ENCODE peak calls at places on chromosome 15, in four cellular contexts. Z is ecto neural progenitor cell, B is NCI-H524 treated with DMSO at 0.1 percent for 48 hours, O is A172. T is an unnamed sample.

GRCh38 chr15:44319385-44319784 is 30.9 kb downstream of the GOLM2 start:
- DNase-seq in Z (no peak), B (no peak), O (no peak), T (no peak)

GRCh38 chr15:40420793-40421192 is 15.2 kb downstream of the IVD start:
- DNase-seq in Z (no peak), B (no peak), O (no peak), T (no peak)

GRCh38 chr15:48481802-48482201 is 150.6 kb downstream of the DUT start:
- DNase-seq in Z (no peak), B (no peak), O (no peak), T (no peak)

GRCh38 chr15:96293446-96293845 is 37.1 kb upstream of the NR2F2 start:
- DNase-seq in Z (no peak), B (no peak), O (no peak), T (no peak)

GRCh38 chr15:74235962-74236361 is at the start of gene CCDC33:
- DNase-seq in Z (no peak), B (no peak), O (no peak), T (no peak)

GRCh38 chr15:77521206-77521605 is 100.5 kb downstream of the HMG20A start:
- DNase-seq in Z (no peak), B (no peak), O (no peak), T (no peak)

GRCh38 chr15:89898628-89899302 is 5.0 kb upstream of the AP3S2 start:
- DNase-seq in Z (peak; percentile 59), B (no peak), O (peak; percentile 47), T (peak; percentile 47)

GRCh38 chr15:51229907-51230328 is 108.5 kb downstream of the CYP19A1 start:
- DNase-seq in Z (no peak), B (no peak), O (peak; percentile 19), T (peak; percentile 27)

GRCh38 chr15:64712353-64712752 is 63.0 kb downstream of the RBPMS2 start:
- DNase-seq in Z (no peak), B (no peak), O (no peak), T (no peak)

GRCh38 chr15:98677345-98678059 is 29.2 kb downstream of the IGF1R start:
- DNase-seq in Z (no peak), B (no peak), O (no peak), T (no peak)

GRCh38 chr15:63277044-63277892 is at the start of gene APH1B:
- DNase-seq in Z (peak; percentile 84), B (peak; percentile 24), O (peak; percentile 55), T (peak; percentile 82)

GRCh38 chr15:43187544-43188155 is 2.4 kb downstream of the CCNDBP1 start:
- DNase-seq in Z (no peak), B (peak; percentile 4), O (peak; percentile 30), T (peak; percentile 25)

GRCh38 chr15:28252831-28253230 is 69.1 kb downstream of the HERC2 start:
- DNase-seq in Z (no peak), B (no peak), O (no peak), T (no peak)

GRCh38 chr15:64681424-64682024 is 93.9 kb downstream of the RBPMS2 start:
- DNase-seq in Z (peak; percentile 67), B (peak; percentile 32), O (peak; percentile 75), T (peak; percentile 53)

GRCh38 chr15:26260517-26261133 is 397.5 kb upstream of the ATP10A start:
- DNase-seq in Z (peak; percentile 62), B (peak; percentile 6), O (no peak), T (peak; percentile 50)

GRCh38 chr15:90191344-90191687 is 9.8 kb upstream of the SEMA4B start:
- DNase-seq in Z (no peak), B (no peak), O (no peak), T (no peak)

GRCh38 chr15:84666373-84666772 is 8.4 kb upstream of the NMB start:
- DNase-seq in Z (no peak), B (no peak), O (no peak), T (no peak)

GRCh38 chr15:93127286-93127685 is 38.3 kb upstream of the RGMA start:
- DNase-seq in Z (no peak), B (no peak), O (no peak), T (no peak)

GRCh38 chr15:70851889-70852288 is 2.1 kb downstream of the LARP6 start:
- DNase-seq in Z (no peak), B (no peak), O (no peak), T (no peak)

GRCh38 chr15:64067564-64068030 is 21.3 kb upstream of the DAPK2 start:
- DNase-seq in Z (peak; percentile 83), B (peak; percentile 31), O (peak; percentile 52), T (peak; percentile 68)

GRCh38 chr15:60128000-60128376 is 123.9 kb downstream of the FOXB1 start:
- DNase-seq in Z (no peak), B (no peak), O (peak; percentile 11), T (no peak)

GRCh38 chr15:88918738-88919137 is 5.6 kb upstream of the MFGE8 start:
- DNase-seq in Z (no peak), B (no peak), O (peak; percentile 99), T (peak; percentile 90)

GRCh38 chr15:34754171-34754580 is 622 bp downstream of the GJD2 start:
- DNase-seq in Z (no peak), B (no peak), O (no peak), T (no peak)

GRCh38 chr15:47194718-47195117 is 522.6 kb upstream of the SEMA6D start:
- DNase-seq in Z (no peak), B (no peak), O (no peak), T (no peak)

GRCh38 chr15:64930778-64931240 is 19.1 kb downstream of the ANKDD1A start:
- DNase-seq in Z (no peak), B (no peak), O (peak; percentile 65), T (no peak)

GRCh38 chr15:82571722-82572222 is 31.5 kb upstream of the RPS17 start:
- DNase-seq in Z (peak; percentile 73), B (peak; percentile 55), O (peak; percentile 47), T (peak; percentile 79)

GRCh38 chr15:40770147-40770721 is 454 bp downstream of the C15orf62 start:
- DNase-seq in Z (no peak), B (peak; percentile 76), O (no peak), T (peak; percentile 22)

GRCh38 chr15:76078285-76078863 is 18.6 kb downstream of the TMEM266 start:
- DNase-seq in Z (no peak), B (no peak), O (no peak), T (no peak)

GRCh38 chr15:88655780-88656488 is 17.1 kb downstream of the ISG20 start:
- DNase-seq in Z (no peak), B (no peak), O (no peak), T (no peak)

GRCh38 chr15:74376825-74377581 is 9.6 kb upstream of the CYP11A1 start:
- DNase-seq in Z (no peak), B (no peak), O (no peak), T (no peak)

GRCh38 chr15:97087337-97087736 is 756.8 kb downstream of the NR2F2 start:
- DNase-seq in Z (no peak), B (no peak), O (peak; percentile 27), T (peak; percentile 41)

GRCh38 chr15:69081310-69082004 is 67.0 kb downstream of the NOX5 start:
- DNase-seq in Z (no peak), B (no peak), O (no peak), T (peak; percentile 23)

T was measured in Daoy.